ENCODE peak calls at places on chromosome 5, in seven cellular contexts. One of them, this sample, is unnamed.

GRCh38 chr5:151132959-151133358 is 24.6 kb downstream of the ANXA6 start:
- DNase-seq in mesenchymal stem cell: no peak
- DNase-seq in H1: no peak
- DNase-seq in neuronal stem cell: no peak
- DNase-seq in trophoblast cell: no peak
- DNase-seq in H9: no peak
- DNase-seq in mesendoderm: no peak
- DNase-seq in this sample: no peak

GRCh38 chr5:141513627-141514329 is 24.9 kb downstream of the PCDHGC5 start:
- DNase-seq in mesenchymal stem cell: peak
- DNase-seq in H1: peak
- DNase-seq in mesendoderm: peak
- DNase-seq in trophoblast cell: peak
- DNase-seq in neuronal stem cell: peak
- DNase-seq in H9: peak
- DNase-seq in this sample: peak

GRCh38 chr5:178941361-178941760 is 363 bp downstream of the ZNF454 start:
- DNase-seq in H1: no peak
- DNase-seq in H9: no peak
- DNase-seq in neuronal stem cell: no peak
- DNase-seq in mesenchymal stem cell: no peak
- DNase-seq in mesendoderm: no peak
- DNase-seq in trophoblast cell: no peak
- DNase-seq in this sample: no peak

GRCh38 chr5:124748687-124749594 is 2.5 kb upstream of the ZNF608 start:
- DNase-seq in H1: peak
- DNase-seq in trophoblast cell: peak
- DNase-seq in H9: peak
- DNase-seq in neuronal stem cell: peak
- DNase-seq in mesendoderm: peak
- DNase-seq in mesenchymal stem cell: peak
- DNase-seq in this sample: peak

GRCh38 chr5:38724301-38725030 is 121.3 kb upstream of the OSMR start:
- DNase-seq in H1: no peak
- DNase-seq in mesenchymal stem cell: peak
- DNase-seq in trophoblast cell: no peak
- DNase-seq in mesendoderm: peak
- DNase-seq in H9: no peak
- DNase-seq in neuronal stem cell: no peak
- DNase-seq in this sample: peak

GRCh38 chr5:123786411-123786810 is 274.4 kb downstream of the CSNK1G3 start:
- DNase-seq in mesendoderm: no peak
- DNase-seq in neuronal stem cell: no peak
- DNase-seq in H9: no peak
- DNase-seq in mesenchymal stem cell: no peak
- DNase-seq in trophoblast cell: no peak
- DNase-seq in H1: no peak
- DNase-seq in this sample: no peak

GRCh38 chr5:54257366-54258118 is 52.8 kb downstream of the ARL15 start:
- DNase-seq in H9: no peak
- DNase-seq in neuronal stem cell: no peak
- DNase-seq in mesenchymal stem cell: no peak
- DNase-seq in mesendoderm: no peak
- DNase-seq in trophoblast cell: no peak
- DNase-seq in H1: no peak
- DNase-seq in this sample: peak

GRCh38 chr5:120405923-120406322 is 58.2 kb upstream of the PRR16 start:
- DNase-seq in mesenchymal stem cell: peak
- DNase-seq in mesendoderm: peak
- DNase-seq in neuronal stem cell: no peak
- DNase-seq in trophoblast cell: no peak
- DNase-seq in H1: no peak
- DNase-seq in H9: no peak
- DNase-seq in this sample: peak

GRCh38 chr5:171630670-171631065 is 154.9 kb upstream of the SMIM23 start:
- DNase-seq in neuronal stem cell: no peak
- DNase-seq in trophoblast cell: no peak
- DNase-seq in H9: no peak
- DNase-seq in mesendoderm: no peak
- DNase-seq in mesenchymal stem cell: no peak
- DNase-seq in H1: no peak
- DNase-seq in this sample: no peak

GRCh38 chr5:27437594-27438200 is 399.3 kb upstream of the CDH9 start:
- DNase-seq in trophoblast cell: no peak
- DNase-seq in mesendoderm: no peak
- DNase-seq in H9: no peak
- DNase-seq in H1: no peak
- DNase-seq in neuronal stem cell: no peak
- DNase-seq in mesenchymal stem cell: no peak
- DNase-seq in this sample: no peak

GRCh38 chr5:140481758-140482157 is 65.7 kb upstream of the EIF4EBP3 start:
- DNase-seq in H1: no peak
- DNase-seq in trophoblast cell: no peak
- DNase-seq in H9: no peak
- DNase-seq in mesendoderm: no peak
- DNase-seq in neuronal stem cell: no peak
- DNase-seq in mesenchymal stem cell: no peak
- DNase-seq in this sample: peak

GRCh38 chr5:60092671-60093422 is 199.3 kb upstream of the PDE4D start:
- DNase-seq in mesenchymal stem cell: peak
- DNase-seq in mesendoderm: no peak
- DNase-seq in trophoblast cell: peak
- DNase-seq in H1: no peak
- DNase-seq in H9: no peak
- DNase-seq in neuronal stem cell: no peak
- DNase-seq in this sample: peak

GRCh38 chr5:56306433-56307150 is 73.5 kb upstream of the ANKRD55 start:
- DNase-seq in trophoblast cell: no peak
- DNase-seq in mesendoderm: no peak
- DNase-seq in H9: no peak
- DNase-seq in H1: no peak
- DNase-seq in mesenchymal stem cell: no peak
- DNase-seq in neuronal stem cell: no peak
- DNase-seq in this sample: no peak

GRCh38 chr5:9596256-9596655 is 33.9 kb downstream of the TAS2R1 start:
- DNase-seq in trophoblast cell: no peak
- DNase-seq in mesendoderm: no peak
- DNase-seq in mesenchymal stem cell: no peak
- DNase-seq in neuronal stem cell: no peak
- DNase-seq in H1: no peak
- DNase-seq in H9: no peak
- DNase-seq in this sample: no peak

GRCh38 chr5:9599391-9599790 is 30.8 kb downstream of the TAS2R1 start:
- DNase-seq in mesendoderm: peak
- DNase-seq in neuronal stem cell: no peak
- DNase-seq in H1: no peak
- DNase-seq in trophoblast cell: no peak
- DNase-seq in H9: no peak
- DNase-seq in mesenchymal stem cell: no peak
- DNase-seq in this sample: no peak

GRCh38 chr5:9594913-9595312 is 35.2 kb downstream of the TAS2R1 start:
- DNase-seq in mesenchymal stem cell: no peak
- DNase-seq in H1: no peak
- DNase-seq in neuronal stem cell: no peak
- DNase-seq in H9: no peak
- DNase-seq in mesendoderm: no peak
- DNase-seq in trophoblast cell: no peak
- DNase-seq in this sample: no peak

GRCh38 chr5:9601055-9601739 is 29.0 kb downstream of the TAS2R1 start:
- DNase-seq in H1: no peak
- DNase-seq in neuronal stem cell: no peak
- DNase-seq in mesendoderm: peak
- DNase-seq in H9: no peak
- DNase-seq in mesenchymal stem cell: no peak
- DNase-seq in trophoblast cell: no peak
- DNase-seq in this sample: no peak

DNA sequence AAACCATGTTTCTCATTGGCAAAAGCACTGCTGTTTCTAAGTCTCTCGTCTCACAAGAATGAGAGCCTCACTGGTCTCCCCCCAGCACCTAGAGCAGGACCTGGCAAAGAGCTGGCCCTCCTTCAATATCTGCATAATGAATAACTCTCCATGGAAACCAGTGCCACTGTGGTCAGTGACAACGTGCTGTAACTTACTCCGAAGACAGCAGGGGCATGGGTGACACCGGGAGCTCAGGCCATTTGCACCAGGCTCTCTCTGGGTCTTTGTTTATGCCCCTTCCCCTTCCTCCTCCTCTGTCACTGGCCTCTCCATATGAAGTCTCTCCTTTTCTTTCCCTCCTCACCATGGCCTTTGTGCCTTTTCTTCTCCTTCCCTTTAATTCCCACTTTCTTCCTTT is 33.3 kb downstream of the TAS2R1 start:
- DNase-seq in mesendoderm: peak
- DNase-seq in trophoblast cell: no peak
- DNase-seq in neuronal stem cell: no peak
- DNase-seq in H9: no peak
- DNase-seq in mesenchymal stem cell: no peak
- DNase-seq in H1: no peak
- DNase-seq in this sample: no peak
- H3K23ac ChIP-seq in mesendoderm: no peak
- H3K23ac ChIP-seq in trophoblast cell: no peak
- H3K23ac ChIP-seq in neuronal stem cell: no peak
- H3K23ac ChIP-seq in H9: no peak
- H3K23ac ChIP-seq in mesenchymal stem cell: no peak
- H3K23ac ChIP-seq in H1: no peak
- H3K23ac ChIP-seq in this sample: peak

DNA sequence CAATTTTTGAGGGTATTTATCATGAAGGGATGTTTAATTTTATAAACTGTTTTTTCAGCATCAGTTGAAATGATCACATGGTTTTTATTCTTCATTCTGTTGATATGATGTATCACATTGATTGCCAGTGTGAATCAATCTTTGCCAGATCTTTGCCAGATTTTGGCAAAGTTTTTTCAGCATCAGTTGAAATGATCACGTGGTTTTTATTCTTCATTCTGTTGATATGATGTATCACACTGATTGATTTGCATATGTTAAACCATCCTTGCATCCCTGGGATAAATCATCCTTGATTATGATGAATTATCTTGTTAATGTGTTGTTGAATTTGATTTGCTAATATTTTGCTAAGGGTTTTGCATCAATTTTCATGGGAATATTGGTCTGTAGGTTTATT is 140.9 kb upstream of the TAS2R1 start:
- DNase-seq in neuronal stem cell: no peak
- DNase-seq in trophoblast cell: no peak
- DNase-seq in H9: no peak
- DNase-seq in mesendoderm: no peak
- DNase-seq in mesenchymal stem cell: no peak
- DNase-seq in H1: no peak
- DNase-seq in this sample: no peak
- H3K23ac ChIP-seq in neuronal stem cell: no peak
- H3K23ac ChIP-seq in trophoblast cell: no peak
- H3K23ac ChIP-seq in H9: no peak
- H3K23ac ChIP-seq in mesendoderm: no peak
- H3K23ac ChIP-seq in mesenchymal stem cell: no peak
- H3K23ac ChIP-seq in H1: no peak
- H3K23ac ChIP-seq in this sample: no peak

GRCh38 chr5:160525471-160526261 is 104.0 kb downstream of the PTTG1 start:
- DNase-seq in H9: no peak
- DNase-seq in mesenchymal stem cell: no peak
- DNase-seq in trophoblast cell: no peak
- DNase-seq in neuronal stem cell: no peak
- DNase-seq in mesendoderm: no peak
- DNase-seq in H1: no peak
- DNase-seq in this sample: no peak

GRCh38 chr5:160521392-160521663 is 99.7 kb downstream of the PTTG1 start:
- DNase-seq in neuronal stem cell: no peak
- DNase-seq in H1: no peak
- DNase-seq in mesendoderm: peak
- DNase-seq in mesenchymal stem cell: no peak
- DNase-seq in H9: no peak
- DNase-seq in trophoblast cell: no peak
- DNase-seq in this sample: no peak

GRCh38 chr5:160516696-160517530 is 95.3 kb downstream of the PTTG1 start:
- DNase-seq in H1: no peak
- DNase-seq in H9: no peak
- DNase-seq in mesendoderm: no peak
- DNase-seq in neuronal stem cell: no peak
- DNase-seq in mesenchymal stem cell: no peak
- DNase-seq in trophoblast cell: peak
- DNase-seq in this sample: no peak

GRCh38 chr5:160524827-160525226 is 103.2 kb downstream of the PTTG1 start:
- DNase-seq in mesendoderm: no peak
- DNase-seq in H9: no peak
- DNase-seq in mesenchymal stem cell: no peak
- DNase-seq in H1: no peak
- DNase-seq in neuronal stem cell: no peak
- DNase-seq in trophoblast cell: peak
- DNase-seq in this sample: no peak

DNA sequence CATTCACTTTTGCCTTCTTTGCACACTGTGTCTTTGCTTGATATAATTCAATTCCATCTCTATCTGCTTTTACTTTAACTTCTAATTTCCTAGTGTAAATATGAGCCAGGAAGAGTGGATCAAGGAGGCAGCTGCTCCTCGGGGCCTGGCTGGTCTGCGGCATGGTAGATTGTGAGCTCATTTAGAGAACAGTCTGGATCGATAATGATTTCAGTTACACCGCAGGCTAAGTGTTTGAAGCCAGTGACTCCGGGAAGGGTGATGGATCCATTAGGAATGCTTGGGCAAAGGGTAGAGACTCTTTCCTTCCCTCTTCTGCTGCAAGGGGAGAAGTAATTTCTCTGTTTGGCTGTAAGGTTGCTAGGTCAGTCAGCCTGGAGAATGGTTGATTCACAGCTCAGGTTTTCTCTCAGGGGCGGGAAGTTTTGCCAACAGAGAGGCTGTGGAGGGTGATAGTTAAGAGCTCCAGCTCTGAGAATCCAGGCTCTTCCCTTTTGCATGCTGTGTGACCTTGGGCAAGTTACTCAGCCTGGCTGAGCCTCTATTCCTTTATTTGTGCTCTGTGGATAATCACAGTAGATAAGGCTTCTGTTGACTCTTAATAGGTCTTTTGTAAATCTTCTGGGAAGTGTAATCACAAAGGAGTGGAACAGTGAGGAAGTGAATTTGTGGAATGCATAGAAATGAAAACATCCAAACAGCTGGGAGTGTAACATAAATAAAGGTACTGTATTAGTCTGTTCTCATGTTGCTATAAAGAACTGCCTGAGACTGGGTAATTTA is 99.1 kb downstream of the PTTG1 start:
- DNase-seq in H9: no peak
- DNase-seq in trophoblast cell: peak
- DNase-seq in mesendoderm: no peak
- DNase-seq in mesenchymal stem cell: no peak
- DNase-seq in H1: no peak
- DNase-seq in neuronal stem cell: no peak
- DNase-seq in this sample: no peak
- H3K23ac ChIP-seq in H9: no peak
- H3K23ac ChIP-seq in trophoblast cell: no peak
- H3K23ac ChIP-seq in mesendoderm: no peak
- H3K23ac ChIP-seq in mesenchymal stem cell: no peak
- H3K23ac ChIP-seq in H1: no peak
- H3K23ac ChIP-seq in neuronal stem cell: no peak
- H3K23ac ChIP-seq in this sample: no peak

DNA sequence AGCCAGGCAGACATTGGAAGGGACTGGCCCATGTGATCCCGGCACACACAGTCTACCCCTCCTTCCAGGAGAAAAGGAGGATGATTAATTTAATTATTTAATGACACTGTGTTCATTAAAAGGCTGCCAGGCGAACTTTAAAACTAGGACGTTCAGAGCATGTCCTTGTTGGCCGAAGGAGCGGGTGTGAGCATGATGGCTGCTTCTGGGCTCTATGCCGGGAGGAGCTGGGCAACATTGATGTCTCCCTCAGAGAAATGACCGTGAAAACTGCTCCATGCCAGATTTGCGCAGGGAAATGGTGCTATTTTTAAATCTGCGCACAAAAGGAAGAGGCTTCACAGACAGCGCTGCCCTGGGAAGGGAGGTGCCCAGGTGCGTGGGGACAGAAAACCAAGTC is 284.9 kb upstream of the IRX4 start:
- DNase-seq in H9: no peak
- DNase-seq in mesenchymal stem cell: no peak
- DNase-seq in mesendoderm: no peak
- DNase-seq in trophoblast cell: no peak
- DNase-seq in neuronal stem cell: no peak
- DNase-seq in H1: no peak
- DNase-seq in this sample: no peak
- H3K23ac ChIP-seq in H9: no peak
- H3K23ac ChIP-seq in mesenchymal stem cell: no peak
- H3K23ac ChIP-seq in mesendoderm: no peak
- H3K23ac ChIP-seq in trophoblast cell: no peak
- H3K23ac ChIP-seq in neuronal stem cell: no peak
- H3K23ac ChIP-seq in H1: no peak
- H3K23ac ChIP-seq in this sample: no peak

This sample was measured in IMR-90.